ENCODE peak calls at places on chromosome 1, in six cellular contexts. One of them, this sample, is unnamed.

GRCh38 chr1:37561794-37562132 is 5.0 kb downstream of the DNALI1 start:
- DNase-seq in cardiac fibroblast: peak; percentile 29
- DNase-seq in CD8-positive, alpha-beta memory T cell: no peak
- DNase-seq in Peyer's patch: no peak
- DNase-seq in NB4: peak; percentile 49
- DNase-seq in A549: peak; percentile 61
- DNase-seq in this sample: peak; percentile 51

GRCh38 chr1:44805311-44806024 is 1.7 kb downstream of the DYNLT4 start:
- DNase-seq in cardiac fibroblast: no peak
- DNase-seq in CD8-positive, alpha-beta memory T cell: no peak
- DNase-seq in Peyer's patch: peak; percentile 45
- DNase-seq in NB4: no peak
- DNase-seq in A549: no peak
- DNase-seq in this sample: no peak

GRCh38 chr1:58358311-58358710 is 188.2 kb downstream of the OMA1 start:
- DNase-seq in cardiac fibroblast: peak; percentile 1
- DNase-seq in CD8-positive, alpha-beta memory T cell: no peak
- DNase-seq in Peyer's patch: no peak
- DNase-seq in NB4: no peak
- DNase-seq in A549: peak; percentile 25
- DNase-seq in this sample: no peak

GRCh38 chr1:203668401-203668800 is 41.8 kb downstream of the ATP2B4 start:
- DNase-seq in cardiac fibroblast: no peak
- DNase-seq in CD8-positive, alpha-beta memory T cell: no peak
- DNase-seq in Peyer's patch: no peak
- DNase-seq in NB4: no peak
- DNase-seq in A549: no peak
- DNase-seq in this sample: no peak

GRCh38 chr1:211551628-211552465 is 27.1 kb downstream of the SLC30A1 start:
- DNase-seq in cardiac fibroblast: peak; percentile 89
- DNase-seq in CD8-positive, alpha-beta memory T cell: no peak
- DNase-seq in Peyer's patch: no peak
- DNase-seq in NB4: peak; percentile 68
- DNase-seq in A549: peak; percentile 29
- DNase-seq in this sample: no peak

GRCh38 chr1:227739636-227740035 is 4.4 kb downstream of the SNAP47 start:
- DNase-seq in cardiac fibroblast: no peak
- DNase-seq in CD8-positive, alpha-beta memory T cell: no peak
- DNase-seq in Peyer's patch: no peak
- DNase-seq in NB4: no peak
- DNase-seq in A549: no peak
- DNase-seq in this sample: no peak

GRCh38 chr1:218435528-218435927 is 90.4 kb downstream of the TGFB2 start:
- DNase-seq in cardiac fibroblast: no peak
- DNase-seq in CD8-positive, alpha-beta memory T cell: no peak
- DNase-seq in Peyer's patch: no peak
- DNase-seq in NB4: no peak
- DNase-seq in A549: no peak
- DNase-seq in this sample: no peak

GRCh38 chr1:89943846-89944781 is 50.8 kb upstream of the ZNF326 start:
- DNase-seq in cardiac fibroblast: no peak
- DNase-seq in CD8-positive, alpha-beta memory T cell: no peak
- DNase-seq in Peyer's patch: no peak
- DNase-seq in NB4: no peak
- DNase-seq in A549: no peak
- DNase-seq in this sample: no peak

GRCh38 chr1:185478878-185479277 is 161.8 kb upstream of the IVNS1ABP start:
- DNase-seq in cardiac fibroblast: no peak
- DNase-seq in CD8-positive, alpha-beta memory T cell: no peak
- DNase-seq in Peyer's patch: peak; percentile 50
- DNase-seq in NB4: no peak
- DNase-seq in A549: no peak
- DNase-seq in this sample: peak; percentile 3

GRCh38 chr1:91596474-91596873 is 95.8 kb downstream of the CDC7 start:
- DNase-seq in cardiac fibroblast: peak; percentile 56
- DNase-seq in CD8-positive, alpha-beta memory T cell: no peak
- DNase-seq in Peyer's patch: no peak
- DNase-seq in NB4: no peak
- DNase-seq in A549: no peak
- DNase-seq in this sample: no peak

GRCh38 chr1:176450526-176450925 is 12.4 kb upstream of the PAPPA2 start:
- DNase-seq in cardiac fibroblast: no peak
- DNase-seq in CD8-positive, alpha-beta memory T cell: no peak
- DNase-seq in Peyer's patch: no peak
- DNase-seq in NB4: no peak
- DNase-seq in A549: no peak
- DNase-seq in this sample: no peak

GRCh38 chr1:20476260-20477038 is 9.6 kb downstream of the CAMK2N1 start:
- DNase-seq in cardiac fibroblast: peak; percentile 66
- DNase-seq in CD8-positive, alpha-beta memory T cell: no peak
- DNase-seq in Peyer's patch: peak; percentile 96
- DNase-seq in NB4: no peak
- DNase-seq in A549: peak; percentile 91
- DNase-seq in this sample: no peak

GRCh38 chr1:30883389-30884172 is 25.0 kb downstream of the SDC3 start:
- DNase-seq in cardiac fibroblast: no peak
- DNase-seq in CD8-positive, alpha-beta memory T cell: no peak
- DNase-seq in Peyer's patch: no peak
- DNase-seq in NB4: no peak
- DNase-seq in A549: no peak
- DNase-seq in this sample: no peak

GRCh38 chr1:17075470-17076255 is 21.8 kb upstream of the SDHB start:
- DNase-seq in cardiac fibroblast: peak; percentile 12
- DNase-seq in CD8-positive, alpha-beta memory T cell: no peak
- DNase-seq in Peyer's patch: no peak
- DNase-seq in NB4: peak; percentile 81
- DNase-seq in A549: peak; percentile 49
- DNase-seq in this sample: peak; percentile 79

GRCh38 chr1:47004004-47004403 is 19.5 kb upstream of the CYP4X1 start:
- DNase-seq in cardiac fibroblast: no peak
- DNase-seq in CD8-positive, alpha-beta memory T cell: no peak
- DNase-seq in Peyer's patch: no peak
- DNase-seq in NB4: no peak
- DNase-seq in A549: no peak
- DNase-seq in this sample: no peak
- H3K4me3 ChIP-seq in cardiac fibroblast: no peak overlapping the region
- H3K4me3 ChIP-seq in CD8-positive, alpha-beta memory T cell: no peak overlapping the region
- H3K4me3 ChIP-seq in Peyer's patch: no peak overlapping the region
- H3K4me3 ChIP-seq in NB4: no peak overlapping the region
- H3K4me3 ChIP-seq in A549: no peak overlapping the region
- H3K4me3 ChIP-seq in this sample: no peak overlapping the region

DNA sequence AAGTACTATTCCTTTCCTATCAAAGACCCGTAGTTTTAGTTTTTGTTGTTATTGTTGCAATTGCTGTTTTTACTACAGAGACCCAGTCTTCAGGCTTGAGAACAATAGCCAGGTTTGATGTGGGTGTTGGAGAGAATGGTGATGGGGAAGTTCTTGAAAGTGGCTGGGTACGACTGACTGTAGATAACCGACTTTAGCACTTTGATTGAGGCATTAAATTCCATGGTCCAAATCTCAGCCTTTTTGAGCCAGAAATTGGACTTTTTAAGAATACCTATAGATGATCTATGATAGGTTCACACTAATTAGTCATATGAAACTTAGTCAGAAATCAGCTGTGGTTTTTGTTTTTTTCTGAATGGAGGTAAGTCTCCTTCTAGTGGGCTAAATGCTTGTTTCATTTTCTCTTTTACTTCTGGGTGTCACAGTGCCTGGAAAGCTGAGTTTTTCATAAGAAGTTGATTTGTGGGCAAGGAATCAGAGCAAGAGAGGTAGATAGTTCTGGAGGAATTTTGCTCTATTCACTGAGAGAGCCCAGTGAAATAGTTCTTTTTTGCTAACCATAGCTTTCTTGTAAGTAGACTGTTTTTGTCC is 2.8 kb downstream of the PPIH start:
- DNase-seq in cardiac fibroblast: no peak
- DNase-seq in CD8-positive, alpha-beta memory T cell: no peak
- DNase-seq in Peyer's patch: no peak
- DNase-seq in NB4: no peak
- DNase-seq in A549: no peak
- DNase-seq in this sample: peak; percentile 42
- H3K4me3 ChIP-seq in cardiac fibroblast: no peak overlapping the region
- H3K4me3 ChIP-seq in CD8-positive, alpha-beta memory T cell: no peak overlapping the region
- H3K4me3 ChIP-seq in Peyer's patch: no peak overlapping the region
- H3K4me3 ChIP-seq in NB4: peak overlapping the region; percentile 23
- H3K4me3 ChIP-seq in A549: no peak overlapping the region
- H3K4me3 ChIP-seq in this sample: peak overlapping the region; percentile 24

DNA sequence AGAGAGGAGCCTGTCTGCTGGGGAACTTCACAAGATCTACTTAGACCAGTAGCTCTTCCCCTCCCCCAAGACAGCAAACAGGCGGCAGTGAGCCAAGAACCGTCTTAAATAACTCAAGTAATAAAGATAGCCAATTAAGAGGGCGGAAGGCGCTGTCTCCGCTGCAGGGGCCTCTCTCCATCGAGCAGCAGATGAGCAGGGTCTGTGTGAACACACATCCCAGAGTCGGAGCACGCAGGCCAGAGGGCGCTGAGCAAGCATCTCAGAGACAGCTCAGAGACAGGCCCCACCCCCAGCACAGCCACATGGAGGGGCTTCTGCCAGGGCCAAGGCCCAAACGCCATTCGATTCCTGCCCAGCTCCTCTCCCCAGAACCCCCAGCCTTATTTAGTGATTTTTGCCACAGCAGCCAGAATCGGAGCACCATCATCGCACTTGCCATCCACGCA is 11.1 kb downstream of the IFFO2 start:
- DNase-seq in cardiac fibroblast: peak; percentile 79
- DNase-seq in CD8-positive, alpha-beta memory T cell: no peak
- DNase-seq in Peyer's patch: no peak
- DNase-seq in NB4: no peak
- DNase-seq in A549: no peak
- DNase-seq in this sample: no peak
- H3K4me3 ChIP-seq in cardiac fibroblast: no peak overlapping the region
- H3K4me3 ChIP-seq in CD8-positive, alpha-beta memory T cell: no peak overlapping the region
- H3K4me3 ChIP-seq in Peyer's patch: no peak overlapping the region
- H3K4me3 ChIP-seq in NB4: no peak overlapping the region
- H3K4me3 ChIP-seq in A549: no peak overlapping the region
- H3K4me3 ChIP-seq in this sample: no peak overlapping the region

DNA sequence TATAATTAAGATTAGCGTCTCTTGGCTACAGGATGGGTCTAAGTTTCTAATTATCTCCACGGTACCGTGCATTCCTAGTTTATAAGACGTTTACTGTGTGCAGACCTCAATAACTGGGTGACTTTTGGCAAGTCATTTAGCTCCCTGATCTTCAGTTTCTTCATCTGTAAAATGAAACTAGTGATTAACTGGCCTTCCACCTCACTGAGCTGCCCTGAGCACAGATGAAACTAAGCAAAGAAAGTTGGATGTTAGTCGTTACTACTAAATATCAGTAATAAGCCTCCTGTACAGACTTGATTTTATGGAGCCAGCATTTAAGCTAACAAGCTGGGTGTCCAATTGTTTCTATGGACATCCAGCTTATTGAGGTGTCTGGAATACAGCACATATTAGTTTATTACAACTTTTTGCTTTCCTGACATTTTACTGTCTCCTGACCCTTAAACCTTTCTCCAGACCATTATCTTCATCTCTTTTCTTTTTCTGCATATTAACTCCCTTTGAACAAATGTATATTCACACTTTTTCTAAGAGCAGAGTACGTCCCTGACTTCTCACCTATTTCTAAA is 1.1 kb downstream of the CR2 start:
- DNase-seq in cardiac fibroblast: no peak
- DNase-seq in CD8-positive, alpha-beta memory T cell: no peak
- DNase-seq in Peyer's patch: no peak
- DNase-seq in NB4: no peak
- DNase-seq in A549: no peak
- DNase-seq in this sample: peak; percentile 62
- H3K4me3 ChIP-seq in cardiac fibroblast: no peak overlapping the region
- H3K4me3 ChIP-seq in CD8-positive, alpha-beta memory T cell: no peak overlapping the region
- H3K4me3 ChIP-seq in Peyer's patch: peak overlapping the region; percentile 67
- H3K4me3 ChIP-seq in NB4: no peak overlapping the region
- H3K4me3 ChIP-seq in A549: no peak overlapping the region
- H3K4me3 ChIP-seq in this sample: peak overlapping the region; percentile 76

GRCh38 chr1:1780598-1781525 is 2.6 kb upstream of the NADK start:
- DNase-seq in cardiac fibroblast: no peak
- DNase-seq in CD8-positive, alpha-beta memory T cell: no peak
- DNase-seq in Peyer's patch: no peak
- DNase-seq in NB4: no peak
- DNase-seq in A549: no peak
- DNase-seq in this sample: no peak
- H3K4me3 ChIP-seq in cardiac fibroblast: no peak overlapping the region
- H3K4me3 ChIP-seq in CD8-positive, alpha-beta memory T cell: peak overlapping the region; percentile 65
- H3K4me3 ChIP-seq in Peyer's patch: peak overlapping the region; percentile 92
- H3K4me3 ChIP-seq in NB4: no peak overlapping the region
- H3K4me3 ChIP-seq in A549: no peak overlapping the region
- H3K4me3 ChIP-seq in this sample: peak overlapping the region; percentile 70

GRCh38 chr1:59846895-59847282 is 32.1 kb downstream of the HOOK1 start:
- DNase-seq in cardiac fibroblast: no peak
- DNase-seq in CD8-positive, alpha-beta memory T cell: no peak
- DNase-seq in Peyer's patch: no peak
- DNase-seq in NB4: no peak
- DNase-seq in A549: no peak
- DNase-seq in this sample: no peak

GRCh38 chr1:59846209-59846894 is 31.6 kb downstream of the HOOK1 start:
- DNase-seq in cardiac fibroblast: no peak
- DNase-seq in CD8-positive, alpha-beta memory T cell: no peak
- DNase-seq in Peyer's patch: no peak
- DNase-seq in NB4: no peak
- DNase-seq in A549: no peak
- DNase-seq in this sample: no peak

DNA sequence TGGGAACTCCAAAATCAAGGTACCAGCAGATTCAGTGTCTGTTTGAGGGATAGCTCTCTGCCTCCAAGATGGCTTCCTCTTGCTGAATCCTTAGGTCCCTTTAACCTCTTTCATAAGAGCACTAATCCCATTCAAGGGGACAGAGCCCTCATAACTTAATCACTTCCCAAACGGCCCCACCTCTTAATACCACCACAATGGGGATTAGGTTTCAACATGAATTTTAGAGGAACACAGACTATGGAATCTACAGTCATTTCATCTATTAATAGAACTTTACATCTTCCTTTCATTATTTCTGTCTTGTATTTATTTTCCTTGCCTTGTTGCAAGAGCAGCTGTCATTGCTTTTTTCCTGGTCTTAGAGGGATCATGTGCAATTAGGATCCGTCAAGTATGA is 30.3 kb downstream of the HOOK1 start:
- DNase-seq in cardiac fibroblast: no peak
- DNase-seq in CD8-positive, alpha-beta memory T cell: no peak
- DNase-seq in Peyer's patch: no peak
- DNase-seq in NB4: no peak
- DNase-seq in A549: no peak
- DNase-seq in this sample: no peak
- H3K4me3 ChIP-seq in cardiac fibroblast: no peak overlapping the region
- H3K4me3 ChIP-seq in CD8-positive, alpha-beta memory T cell: no peak overlapping the region
- H3K4me3 ChIP-seq in Peyer's patch: no peak overlapping the region
- H3K4me3 ChIP-seq in NB4: no peak overlapping the region
- H3K4me3 ChIP-seq in A549: no peak overlapping the region
- H3K4me3 ChIP-seq in this sample: no peak overlapping the region

GRCh38 chr1:212952596-212952995 is 2.3 kb downstream of the VASH2 start:
- DNase-seq in cardiac fibroblast: no peak
- DNase-seq in CD8-positive, alpha-beta memory T cell: no peak
- DNase-seq in Peyer's patch: no peak
- DNase-seq in NB4: no peak
- DNase-seq in A549: no peak
- DNase-seq in this sample: no peak
- H3K4me3 ChIP-seq in cardiac fibroblast: no peak overlapping the region
- H3K4me3 ChIP-seq in CD8-positive, alpha-beta memory T cell: no peak overlapping the region
- H3K4me3 ChIP-seq in Peyer's patch: no peak overlapping the region
- H3K4me3 ChIP-seq in NB4: no peak overlapping the region
- H3K4me3 ChIP-seq in A549: no peak overlapping the region
- H3K4me3 ChIP-seq in this sample: peak overlapping the region; percentile 98